ENCODE peak calls at places on chromosomes 2 and 18, in six cellular contexts. One of them, this sample, is unnamed.

GRCh38 chr2:106107509-106108131 is 86.5 kb downstream of the UXS1 start:
- DNase-seq in stimulated activated CD4-positive, alpha-beta T cell treated with anti-CD3 and anti-CD28 coated beads, Interleukin-4, amount 100 ng/mL, for 48 hours: peak
- DNase-seq in AG10803: peak
- DNase-seq in T-helper 9 cell: no peak
- DNase-seq in tibial nerve: no peak
- DNase-seq in H7: no peak
- DNase-seq in this sample: no peak

GRCh38 chr2:240931319-240931949 is 25.3 kb downstream of the CROCC2 start:
- DNase-seq in stimulated activated CD4-positive, alpha-beta T cell treated with anti-CD3 and anti-CD28 coated beads, Interleukin-4, amount 100 ng/mL, for 48 hours: no peak
- DNase-seq in AG10803: no peak
- DNase-seq in T-helper 9 cell: no peak
- DNase-seq in tibial nerve: peak
- DNase-seq in H7: peak
- DNase-seq in this sample: no peak

GRCh38 chr2:216583157-216583556 is 50.1 kb upstream of the IGFBP2 start:
- DNase-seq in stimulated activated CD4-positive, alpha-beta T cell treated with anti-CD3 and anti-CD28 coated beads, Interleukin-4, amount 100 ng/mL, for 48 hours: no peak
- DNase-seq in AG10803: peak
- DNase-seq in T-helper 9 cell: no peak
- DNase-seq in tibial nerve: no peak
- DNase-seq in H7: no peak
- DNase-seq in this sample: no peak

GRCh38 chr18:76751538-76751890 is 70.8 kb upstream of the ZNF236 start:
- DNase-seq in stimulated activated CD4-positive, alpha-beta T cell treated with anti-CD3 and anti-CD28 coated beads, Interleukin-4, amount 100 ng/mL, for 48 hours: no peak
- DNase-seq in AG10803: no peak
- DNase-seq in T-helper 9 cell: no peak
- DNase-seq in tibial nerve: no peak
- DNase-seq in H7: no peak
- DNase-seq in this sample: no peak

GRCh38 chr2:172931256-172931894 is 144.3 kb upstream of the MAP3K20 start:
- DNase-seq in stimulated activated CD4-positive, alpha-beta T cell treated with anti-CD3 and anti-CD28 coated beads, Interleukin-4, amount 100 ng/mL, for 48 hours: no peak
- DNase-seq in AG10803: no peak
- DNase-seq in T-helper 9 cell: no peak
- DNase-seq in tibial nerve: no peak
- DNase-seq in H7: peak
- DNase-seq in this sample: peak

GRCh38 chr2:230762317-230762896 is 49.8 kb downstream of the CAB39 start:
- DNase-seq in stimulated activated CD4-positive, alpha-beta T cell treated with anti-CD3 and anti-CD28 coated beads, Interleukin-4, amount 100 ng/mL, for 48 hours: no peak
- DNase-seq in AG10803: no peak
- DNase-seq in T-helper 9 cell: peak
- DNase-seq in tibial nerve: no peak
- DNase-seq in H7: peak
- DNase-seq in this sample: no peak

GRCh38 chr18:3015203-3015590 is 2.3 kb upstream of the LPIN2 start:
- DNase-seq in stimulated activated CD4-positive, alpha-beta T cell treated with anti-CD3 and anti-CD28 coated beads, Interleukin-4, amount 100 ng/mL, for 48 hours: no peak
- DNase-seq in AG10803: peak
- DNase-seq in T-helper 9 cell: no peak
- DNase-seq in tibial nerve: no peak
- DNase-seq in H7: no peak
- DNase-seq in this sample: no peak

GRCh38 chr18:45449761-45450227 is 165.5 kb upstream of the SLC14A2 start:
- DNase-seq in stimulated activated CD4-positive, alpha-beta T cell treated with anti-CD3 and anti-CD28 coated beads, Interleukin-4, amount 100 ng/mL, for 48 hours: no peak
- DNase-seq in AG10803: peak
- DNase-seq in T-helper 9 cell: no peak
- DNase-seq in tibial nerve: peak
- DNase-seq in H7: no peak
- DNase-seq in this sample: no peak

GRCh38 chr2:133817680-133818566 is 249.7 kb upstream of the NCKAP5 start:
- DNase-seq in stimulated activated CD4-positive, alpha-beta T cell treated with anti-CD3 and anti-CD28 coated beads, Interleukin-4, amount 100 ng/mL, for 48 hours: no peak
- DNase-seq in AG10803: peak
- DNase-seq in T-helper 9 cell: no peak
- DNase-seq in tibial nerve: no peak
- DNase-seq in H7: no peak
- DNase-seq in this sample: no peak

GRCh38 chr2:136019304-136019703 is 33.9 kb upstream of the DARS1 start:
- DNase-seq in stimulated activated CD4-positive, alpha-beta T cell treated with anti-CD3 and anti-CD28 coated beads, Interleukin-4, amount 100 ng/mL, for 48 hours: no peak
- DNase-seq in AG10803: no peak
- DNase-seq in T-helper 9 cell: no peak
- DNase-seq in tibial nerve: no peak
- DNase-seq in H7: no peak
- DNase-seq in this sample: no peak

GRCh38 chr2:240396623-240397541 is 38.6 kb upstream of the GPC1 start:
- DNase-seq in stimulated activated CD4-positive, alpha-beta T cell treated with anti-CD3 and anti-CD28 coated beads, Interleukin-4, amount 100 ng/mL, for 48 hours: no peak
- DNase-seq in AG10803: no peak
- DNase-seq in T-helper 9 cell: no peak
- DNase-seq in tibial nerve: peak
- DNase-seq in H7: peak
- DNase-seq in this sample: no peak

GRCh38 chr2:37149626-37150322 is 7.0 kb downstream of the EIF2AK2 start:
- DNase-seq in stimulated activated CD4-positive, alpha-beta T cell treated with anti-CD3 and anti-CD28 coated beads, Interleukin-4, amount 100 ng/mL, for 48 hours: no peak
- DNase-seq in AG10803: no peak
- DNase-seq in T-helper 9 cell: no peak
- DNase-seq in tibial nerve: no peak
- DNase-seq in H7: no peak
- DNase-seq in this sample: no peak

GRCh38 chr2:17780546-17780945 is 26.6 kb downstream of the GEN1 start:
- DNase-seq in stimulated activated CD4-positive, alpha-beta T cell treated with anti-CD3 and anti-CD28 coated beads, Interleukin-4, amount 100 ng/mL, for 48 hours: no peak
- DNase-seq in AG10803: peak
- DNase-seq in T-helper 9 cell: no peak
- DNase-seq in tibial nerve: no peak
- DNase-seq in H7: no peak
- DNase-seq in this sample: no peak

GRCh38 chr2:203549406-203549805 is 14.3 kb upstream of the RAPH1 start:
- DNase-seq in stimulated activated CD4-positive, alpha-beta T cell treated with anti-CD3 and anti-CD28 coated beads, Interleukin-4, amount 100 ng/mL, for 48 hours: no peak
- DNase-seq in AG10803: peak
- DNase-seq in T-helper 9 cell: no peak
- DNase-seq in tibial nerve: no peak
- DNase-seq in H7: no peak
- DNase-seq in this sample: no peak

GRCh38 chr2:9206991-9207640 is 504 bp downstream of the ASAP2 start:
- DNase-seq in stimulated activated CD4-positive, alpha-beta T cell treated with anti-CD3 and anti-CD28 coated beads, Interleukin-4, amount 100 ng/mL, for 48 hours: peak
- DNase-seq in AG10803: peak
- DNase-seq in T-helper 9 cell: no peak
- DNase-seq in tibial nerve: no peak
- DNase-seq in H7: peak
- DNase-seq in this sample: no peak

GRCh38 chr2:100660851-100661584 is 98.2 kb downstream of the PDCL3 start:
- DNase-seq in stimulated activated CD4-positive, alpha-beta T cell treated with anti-CD3 and anti-CD28 coated beads, Interleukin-4, amount 100 ng/mL, for 48 hours: no peak
- DNase-seq in AG10803: no peak
- DNase-seq in T-helper 9 cell: no peak
- DNase-seq in tibial nerve: no peak
- DNase-seq in H7: no peak
- DNase-seq in this sample: no peak

GRCh38 chr2:180016937-180017336 is 9.8 kb upstream of the CWC22 start:
- DNase-seq in stimulated activated CD4-positive, alpha-beta T cell treated with anti-CD3 and anti-CD28 coated beads, Interleukin-4, amount 100 ng/mL, for 48 hours: no peak
- DNase-seq in AG10803: no peak
- DNase-seq in T-helper 9 cell: no peak
- DNase-seq in tibial nerve: no peak
- DNase-seq in H7: no peak
- DNase-seq in this sample: no peak

GRCh38 chr2:174835797-174836255 is 71.6 kb upstream of the CHRNA1 start:
- DNase-seq in stimulated activated CD4-positive, alpha-beta T cell treated with anti-CD3 and anti-CD28 coated beads, Interleukin-4, amount 100 ng/mL, for 48 hours: peak
- DNase-seq in AG10803: peak
- DNase-seq in T-helper 9 cell: no peak
- DNase-seq in tibial nerve: no peak
- DNase-seq in H7: no peak
- DNase-seq in this sample: no peak

GRCh38 chr2:83742117-83742782 is 716.8 kb downstream of the SUCLG1 start:
- DNase-seq in stimulated activated CD4-positive, alpha-beta T cell treated with anti-CD3 and anti-CD28 coated beads, Interleukin-4, amount 100 ng/mL, for 48 hours: no peak
- DNase-seq in AG10803: peak
- DNase-seq in T-helper 9 cell: no peak
- DNase-seq in tibial nerve: peak
- DNase-seq in H7: no peak
- DNase-seq in this sample: no peak

GRCh38 chr2:109721626-109722025 is 72.5 kb upstream of the RGPD5 start:
- DNase-seq in stimulated activated CD4-positive, alpha-beta T cell treated with anti-CD3 and anti-CD28 coated beads, Interleukin-4, amount 100 ng/mL, for 48 hours: no peak
- DNase-seq in AG10803: no peak
- DNase-seq in T-helper 9 cell: no peak
- DNase-seq in tibial nerve: no peak
- DNase-seq in H7: no peak
- DNase-seq in this sample: no peak

GRCh38 chr2:234974501-234975385 is 22.9 kb downstream of the SH3BP4 start:
- DNase-seq in stimulated activated CD4-positive, alpha-beta T cell treated with anti-CD3 and anti-CD28 coated beads, Interleukin-4, amount 100 ng/mL, for 48 hours: no peak
- DNase-seq in AG10803: peak
- DNase-seq in T-helper 9 cell: no peak
- DNase-seq in tibial nerve: no peak
- DNase-seq in H7: peak
- DNase-seq in this sample: no peak

GRCh38 chr2:197081294-197081693 is 154.8 kb upstream of the PGAP1 start:
- DNase-seq in stimulated activated CD4-positive, alpha-beta T cell treated with anti-CD3 and anti-CD28 coated beads, Interleukin-4, amount 100 ng/mL, for 48 hours: no peak
- DNase-seq in AG10803: no peak
- DNase-seq in T-helper 9 cell: no peak
- DNase-seq in tibial nerve: no peak
- DNase-seq in H7: no peak
- DNase-seq in this sample: no peak

GRCh38 chr18:28961669-28962228 is 784.8 kb upstream of the CDH2 start:
- DNase-seq in stimulated activated CD4-positive, alpha-beta T cell treated with anti-CD3 and anti-CD28 coated beads, Interleukin-4, amount 100 ng/mL, for 48 hours: no peak
- DNase-seq in AG10803: peak
- DNase-seq in T-helper 9 cell: no peak
- DNase-seq in tibial nerve: no peak
- DNase-seq in H7: peak
- DNase-seq in this sample: no peak

GRCh38 chr18:10278265-10278664 is 176.2 kb upstream of the APCDD1 start:
- DNase-seq in stimulated activated CD4-positive, alpha-beta T cell treated with anti-CD3 and anti-CD28 coated beads, Interleukin-4, amount 100 ng/mL, for 48 hours: no peak
- DNase-seq in AG10803: no peak
- DNase-seq in T-helper 9 cell: no peak
- DNase-seq in tibial nerve: no peak
- DNase-seq in H7: no peak
- DNase-seq in this sample: no peak

GRCh38 chr2:241003369-241003768 is 5.0 kb downstream of the SNED1 start:
- DNase-seq in stimulated activated CD4-positive, alpha-beta T cell treated with anti-CD3 and anti-CD28 coated beads, Interleukin-4, amount 100 ng/mL, for 48 hours: no peak
- DNase-seq in AG10803: no peak
- DNase-seq in T-helper 9 cell: no peak
- DNase-seq in tibial nerve: no peak
- DNase-seq in H7: no peak
- DNase-seq in this sample: no peak

GRCh38 chr2:172215936-172216335 is 113.2 kb upstream of the DLX2 start:
- DNase-seq in stimulated activated CD4-positive, alpha-beta T cell treated with anti-CD3 and anti-CD28 coated beads, Interleukin-4, amount 100 ng/mL, for 48 hours: no peak
- DNase-seq in AG10803: no peak
- DNase-seq in T-helper 9 cell: no peak
- DNase-seq in tibial nerve: no peak
- DNase-seq in H7: no peak
- DNase-seq in this sample: no peak

GRCh38 chr18:28158083-28158581 is 18.8 kb downstream of the CDH2 start:
- DNase-seq in stimulated activated CD4-positive, alpha-beta T cell treated with anti-CD3 and anti-CD28 coated beads, Interleukin-4, amount 100 ng/mL, for 48 hours: no peak
- DNase-seq in AG10803: peak
- DNase-seq in T-helper 9 cell: no peak
- DNase-seq in tibial nerve: no peak
- DNase-seq in H7: no peak
- DNase-seq in this sample: no peak

GRCh38 chr2:128489580-128490273 is 171.1 kb upstream of the HS6ST1 start:
- DNase-seq in stimulated activated CD4-positive, alpha-beta T cell treated with anti-CD3 and anti-CD28 coated beads, Interleukin-4, amount 100 ng/mL, for 48 hours: no peak
- DNase-seq in AG10803: no peak
- DNase-seq in T-helper 9 cell: no peak
- DNase-seq in tibial nerve: no peak
- DNase-seq in H7: no peak
- DNase-seq in this sample: no peak

GRCh38 chr18:49167084-49167483 is 216.3 kb upstream of the SMAD7 start:
- DNase-seq in stimulated activated CD4-positive, alpha-beta T cell treated with anti-CD3 and anti-CD28 coated beads, Interleukin-4, amount 100 ng/mL, for 48 hours: no peak
- DNase-seq in AG10803: no peak
- DNase-seq in T-helper 9 cell: no peak
- DNase-seq in tibial nerve: no peak
- DNase-seq in H7: no peak
- DNase-seq in this sample: no peak

GRCh38 chr18:73842795-73843394 is 304.7 kb downstream of the FBXO15 start:
- DNase-seq in stimulated activated CD4-positive, alpha-beta T cell treated with anti-CD3 and anti-CD28 coated beads, Interleukin-4, amount 100 ng/mL, for 48 hours: peak
- DNase-seq in AG10803: peak
- DNase-seq in T-helper 9 cell: peak
- DNase-seq in tibial nerve: peak
- DNase-seq in H7: peak
- DNase-seq in this sample: peak

GRCh38 chr18:59634096-59634495 is 63.1 kb downstream of the CCBE1 start:
- DNase-seq in stimulated activated CD4-positive, alpha-beta T cell treated with anti-CD3 and anti-CD28 coated beads, Interleukin-4, amount 100 ng/mL, for 48 hours: no peak
- DNase-seq in AG10803: no peak
- DNase-seq in T-helper 9 cell: no peak
- DNase-seq in tibial nerve: no peak
- DNase-seq in H7: no peak
- DNase-seq in this sample: no peak

GRCh38 chr2:98483257-98483861 is 38.7 kb downstream of the INPP4A start:
- DNase-seq in stimulated activated CD4-positive, alpha-beta T cell treated with anti-CD3 and anti-CD28 coated beads, Interleukin-4, amount 100 ng/mL, for 48 hours: no peak
- DNase-seq in AG10803: no peak
- DNase-seq in T-helper 9 cell: no peak
- DNase-seq in tibial nerve: no peak
- DNase-seq in H7: no peak
- DNase-seq in this sample: no peak

GRCh38 chr18:6920099-6920955 is 190.8 kb downstream of the ARHGAP28 start:
- DNase-seq in stimulated activated CD4-positive, alpha-beta T cell treated with anti-CD3 and anti-CD28 coated beads, Interleukin-4, amount 100 ng/mL, for 48 hours: peak
- DNase-seq in AG10803: peak
- DNase-seq in T-helper 9 cell: no peak
- DNase-seq in tibial nerve: peak
- DNase-seq in H7: peak
- DNase-seq in this sample: no peak

GRCh38 chr2:130827502-130828251 is 9.0 kb upstream of the ARHGEF4 start:
- DNase-seq in stimulated activated CD4-positive, alpha-beta T cell treated with anti-CD3 and anti-CD28 coated beads, Interleukin-4, amount 100 ng/mL, for 48 hours: no peak
- DNase-seq in AG10803: peak
- DNase-seq in T-helper 9 cell: no peak
- DNase-seq in tibial nerve: no peak
- DNase-seq in H7: peak
- DNase-seq in this sample: no peak

GRCh38 chr2:240554767-240555493 is 2.9 kb downstream of the ANKMY1 start:
- DNase-seq in stimulated activated CD4-positive, alpha-beta T cell treated with anti-CD3 and anti-CD28 coated beads, Interleukin-4, amount 100 ng/mL, for 48 hours: no peak
- DNase-seq in AG10803: no peak
- DNase-seq in T-helper 9 cell: no peak
- DNase-seq in tibial nerve: no peak
- DNase-seq in H7: peak
- DNase-seq in this sample: no peak

GRCh38 chr2:235113854-235114253 is 162.0 kb downstream of the SH3BP4 start:
- DNase-seq in stimulated activated CD4-positive, alpha-beta T cell treated with anti-CD3 and anti-CD28 coated beads, Interleukin-4, amount 100 ng/mL, for 48 hours: no peak
- DNase-seq in AG10803: no peak
- DNase-seq in T-helper 9 cell: no peak
- DNase-seq in tibial nerve: no peak
- DNase-seq in H7: peak
- DNase-seq in this sample: no peak

GRCh38 chr2:102558463-102558862 is 60.9 kb upstream of the SLC9A2 start:
- DNase-seq in stimulated activated CD4-positive, alpha-beta T cell treated with anti-CD3 and anti-CD28 coated beads, Interleukin-4, amount 100 ng/mL, for 48 hours: no peak
- DNase-seq in AG10803: no peak
- DNase-seq in T-helper 9 cell: no peak
- DNase-seq in tibial nerve: no peak
- DNase-seq in H7: no peak
- DNase-seq in this sample: no peak